ENCODE peak calls at places on chromosomes 4 and X, in five cellular contexts. One of them, this sample, is unnamed.

GRCh38 chr4:169818063-169818679 is 60.4 kb upstream of the HPF1 start:
- DNase-seq in GM12878: no peak
- DNase-seq in K562: no peak
- DNase-seq in H1: no peak
- DNase-seq in HepG2: no peak
- DNase-seq in this sample: no peak

GRCh38 chrX:41923925-41924693 is 755 bp upstream of the CASK start:
- DNase-seq in GM12878: no peak
- DNase-seq in K562: peak; percentile 27
- DNase-seq in HepG2: no peak
- DNase-seq in H1: no peak
- DNase-seq in this sample: peak; percentile 22

GRCh38 chr4:13700196-13701140 is 72.9 kb upstream of the BOD1L1 start:
- DNase-seq in GM12878: no peak
- DNase-seq in HepG2: no peak
- DNase-seq in K562: no peak
- DNase-seq in H1: no peak
- DNase-seq in this sample: no peak

GRCh38 chrX:24276011-24276410 is 37.9 kb downstream of the SUPT20HL2 start:
- DNase-seq in GM12878: no peak
- DNase-seq in K562: no peak
- DNase-seq in H1: no peak
- DNase-seq in HepG2: no peak
- DNase-seq in this sample: no peak

GRCh38 chr4:105944535-105944934 is 49.3 kb downstream of the NPNT start:
- DNase-seq in H1: no peak
- DNase-seq in GM12878: no peak
- DNase-seq in HepG2: no peak
- DNase-seq in K562: no peak
- DNase-seq in this sample: no peak

GRCh38 chr4:150217192-150217591 is 138.9 kb downstream of the DCLK2 start:
- DNase-seq in K562: peak; percentile 18
- DNase-seq in H1: no peak
- DNase-seq in HepG2: peak; percentile 16
- DNase-seq in GM12878: no peak
- DNase-seq in this sample: no peak

GRCh38 chrX:15602761-15603160 is 2.0 kb upstream of the ACE2 start:
- DNase-seq in H1: no peak
- DNase-seq in GM12878: no peak
- DNase-seq in K562: no peak
- DNase-seq in HepG2: no peak
- DNase-seq in this sample: no peak

GRCh38 chr4:143341186-143341755 is 4.6 kb downstream of the GAB1 start:
- DNase-seq in HepG2: no peak
- DNase-seq in K562: no peak
- DNase-seq in GM12878: no peak
- DNase-seq in H1: no peak
- DNase-seq in this sample: no peak

GRCh38 chr4:174522183-174523002 is at the start of gene HPGD:
- DNase-seq in HepG2: no peak
- DNase-seq in H1: peak; percentile 15
- DNase-seq in GM12878: no peak
- DNase-seq in K562: peak; percentile 61
- DNase-seq in this sample: no peak

GRCh38 chr4:15132739-15133138 is 130.5 kb downstream of the CPEB2 start:
- DNase-seq in H1: no peak
- DNase-seq in GM12878: no peak
- DNase-seq in K562: no peak
- DNase-seq in HepG2: no peak
- DNase-seq in this sample: no peak

GRCh38 chrX:53940180-53940579 is 104.1 kb downstream of the PHF8 start:
- DNase-seq in HepG2: no peak
- DNase-seq in K562: no peak
- DNase-seq in H1: no peak
- DNase-seq in GM12878: no peak
- DNase-seq in this sample: no peak

GRCh38 chr4:117957570-117957969 is 76.7 kb upstream of the NDST3 start:
- DNase-seq in HepG2: no peak
- DNase-seq in GM12878: no peak
- DNase-seq in H1: no peak
- DNase-seq in K562: no peak
- DNase-seq in this sample: no peak

GRCh38 chrX:80810365-80810978 is 795 bp upstream of the BRWD3 start:
- DNase-seq in HepG2: no peak
- DNase-seq in H1: no peak
- DNase-seq in GM12878: no peak
- DNase-seq in K562: peak; percentile 16
- DNase-seq in this sample: no peak

GRCh38 chr4:4803216-4803903 is 56.1 kb upstream of the MSX1 start:
- DNase-seq in K562: no peak
- DNase-seq in H1: no peak
- DNase-seq in GM12878: no peak
- DNase-seq in HepG2: no peak
- DNase-seq in this sample: no peak

GRCh38 chr4:15794905-15795304 is 16.8 kb downstream of the CD38 start:
- DNase-seq in GM12878: no peak
- DNase-seq in HepG2: no peak
- DNase-seq in K562: no peak
- DNase-seq in H1: no peak
- DNase-seq in this sample: no peak

GRCh38 chr4:122548452-122548851 is 72.4 kb downstream of the IL21 start:
- DNase-seq in K562: peak; percentile 16
- DNase-seq in H1: no peak
- DNase-seq in GM12878: no peak
- DNase-seq in HepG2: no peak
- DNase-seq in this sample: no peak

GRCh38 chr4:74262522-74262921 is 45.7 kb upstream of the EPGN start:
- DNase-seq in H1: no peak
- DNase-seq in GM12878: no peak
- DNase-seq in HepG2: no peak
- DNase-seq in K562: no peak
- DNase-seq in this sample: no peak

GRCh38 chrX:13373027-13373806 is 53.4 kb upstream of the ATXN3L start:
- DNase-seq in K562: no peak
- DNase-seq in GM12878: no peak
- DNase-seq in H1: no peak
- DNase-seq in HepG2: no peak
- DNase-seq in this sample: no peak

GRCh38 chr4:83572848-83573247 is 36.9 kb downstream of the GPAT3 start:
- DNase-seq in K562: no peak
- DNase-seq in HepG2: no peak
- DNase-seq in GM12878: no peak
- DNase-seq in H1: no peak
- DNase-seq in this sample: no peak
- TF ChIP-seq SIN3A in K562: no peak
- TF ChIP-seq SIN3A in HepG2: no peak
- TF ChIP-seq SIN3A in GM12878: no peak
- TF ChIP-seq SIN3A in H1: no peak
- TF ChIP-seq SIN3A in this sample: no peak

DNA sequence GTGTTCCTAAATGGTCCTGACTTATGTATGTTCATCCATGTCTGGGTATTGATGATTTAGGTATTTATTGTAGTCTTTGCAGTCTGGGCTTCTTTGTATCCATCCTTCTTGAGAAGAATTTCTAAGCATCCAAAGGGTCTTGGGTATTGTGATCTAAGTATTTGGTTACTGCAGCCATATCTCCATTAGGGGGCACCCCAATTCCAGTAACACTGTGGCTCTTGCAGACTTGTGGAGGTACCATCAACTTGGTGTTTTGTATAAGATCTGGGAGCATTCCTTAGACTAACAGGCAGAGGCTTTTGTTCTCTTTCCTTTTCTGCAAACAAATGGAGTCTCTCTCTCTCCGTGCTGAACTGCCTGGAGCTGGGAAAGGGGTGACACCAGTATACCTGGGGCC is 113.7 kb upstream of the NEXMIF start:
- DNase-seq in HepG2: peak; percentile 10
- DNase-seq in H1: no peak
- DNase-seq in K562: peak; percentile 12
- DNase-seq in GM12878: peak; percentile 11
- DNase-seq in this sample: peak; percentile 8
- TF ChIP-seq ZNF274 in HepG2: no peak
- TF ChIP-seq ZNF274 in H1: no peak
- TF ChIP-seq ZNF274 in K562: no peak
- TF ChIP-seq ZNF274 in GM12878: no peak
- TF ChIP-seq ZNF274 in this sample: no peak

GRCh38 chr4:27635936-27636913 is 775.6 kb downstream of the STIM2 start:
- DNase-seq in K562: no peak
- DNase-seq in HepG2: no peak
- DNase-seq in GM12878: peak; percentile 7
- DNase-seq in H1: no peak
- DNase-seq in this sample: no peak

GRCh38 chr4:27643101-27643500 is 782.5 kb downstream of the STIM2 start:
- DNase-seq in H1: no peak
- DNase-seq in K562: no peak
- DNase-seq in HepG2: no peak
- DNase-seq in GM12878: no peak
- DNase-seq in this sample: no peak

DNA sequence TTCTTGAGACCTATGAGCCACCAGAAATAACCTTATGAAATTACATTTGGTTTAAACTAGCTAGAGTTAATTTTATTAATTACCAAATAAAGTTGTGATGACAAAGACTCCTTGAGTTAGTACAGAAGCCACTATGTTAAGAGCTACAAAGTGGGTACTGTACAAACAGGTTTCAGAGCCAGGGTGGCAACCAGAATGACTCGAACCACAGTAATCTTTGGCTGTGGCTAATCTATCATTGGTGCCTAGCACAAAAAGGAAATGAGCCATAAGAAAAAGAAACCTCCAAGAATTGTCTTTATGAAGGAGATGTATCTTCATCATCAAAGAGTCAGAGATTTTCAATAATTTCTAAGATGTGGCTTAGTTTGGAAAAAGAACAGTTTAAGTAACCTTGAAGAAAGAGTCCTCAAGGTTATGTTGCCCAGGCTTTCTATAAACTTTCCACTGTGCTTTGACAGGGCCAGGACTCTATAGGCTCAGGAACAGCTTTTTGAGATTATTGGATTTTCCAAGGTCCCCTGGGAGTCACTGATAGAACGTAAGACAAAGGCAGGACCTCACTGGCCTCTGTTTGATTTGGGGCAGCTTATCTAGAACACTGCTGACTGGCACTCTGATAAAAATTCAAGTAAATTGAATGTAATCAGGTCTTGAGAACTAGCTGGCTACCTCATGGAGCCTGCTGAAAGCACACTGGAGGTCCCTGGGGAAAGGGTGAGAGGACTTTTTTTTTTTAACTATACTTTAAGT is 777.7 kb downstream of the STIM2 start:
- DNase-seq in HepG2: no peak
- DNase-seq in H1: no peak
- DNase-seq in GM12878: no peak
- DNase-seq in K562: no peak
- DNase-seq in this sample: peak; percentile 18
- TF ChIP-seq RAD21 in HepG2: no peak
- TF ChIP-seq RAD21 in H1: no peak
- TF ChIP-seq RAD21 in GM12878: no peak
- TF ChIP-seq RAD21 in K562: no peak
- TF ChIP-seq RAD21 in this sample: no peak

GRCh38 chr4:98584265-98584664 is 74.1 kb downstream of the TSPAN5 start:
- DNase-seq in K562: no peak
- DNase-seq in H1: no peak
- DNase-seq in GM12878: no peak
- DNase-seq in HepG2: peak; percentile 80
- DNase-seq in this sample: no peak
- TF ChIP-seq SIN3A in K562: no peak
- TF ChIP-seq SIN3A in H1: no peak
- TF ChIP-seq SIN3A in GM12878: no peak
- TF ChIP-seq SIN3A in HepG2: no peak
- TF ChIP-seq SIN3A in this sample: no peak

DNA sequence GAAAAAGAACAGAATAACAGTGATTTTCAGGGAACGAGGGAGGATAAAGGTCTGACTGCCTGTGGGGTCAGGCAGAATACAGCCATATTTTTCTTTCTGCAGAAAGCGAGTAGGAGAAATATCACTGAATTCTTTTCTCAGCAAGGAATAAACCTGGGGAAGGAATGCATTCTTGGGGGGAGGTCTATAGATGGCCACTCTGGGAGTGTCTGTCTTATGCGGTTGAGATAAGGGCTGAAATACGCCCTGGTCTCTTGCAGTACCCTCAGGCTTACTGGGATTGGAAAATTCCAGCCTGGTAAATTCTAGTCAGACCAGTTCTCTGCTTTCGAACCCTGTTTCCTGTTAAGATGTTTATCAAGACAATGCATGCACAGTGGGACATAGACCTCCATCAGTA is 26.3 kb downstream of the CNGA1 start:
- DNase-seq in H1: no peak
- DNase-seq in K562: peak; percentile 6
- DNase-seq in GM12878: no peak
- DNase-seq in HepG2: no peak
- DNase-seq in this sample: no peak
- TF ChIP-seq ZNF274 in H1: no peak
- TF ChIP-seq ZNF274 in K562: no peak
- TF ChIP-seq ZNF274 in GM12878: no peak
- TF ChIP-seq ZNF274 in HepG2: no peak
- TF ChIP-seq ZNF274 in this sample: no peak

GRCh38 chr4:65552071-65552470 is 118.2 kb downstream of the EPHA5 start:
- DNase-seq in HepG2: no peak
- DNase-seq in GM12878: no peak
- DNase-seq in H1: no peak
- DNase-seq in K562: no peak
- DNase-seq in this sample: no peak
- TF ChIP-seq RAD21 in HepG2: no peak
- TF ChIP-seq RAD21 in GM12878: no peak
- TF ChIP-seq RAD21 in H1: no peak
- TF ChIP-seq RAD21 in K562: no peak
- TF ChIP-seq RAD21 in this sample: no peak

DNA sequence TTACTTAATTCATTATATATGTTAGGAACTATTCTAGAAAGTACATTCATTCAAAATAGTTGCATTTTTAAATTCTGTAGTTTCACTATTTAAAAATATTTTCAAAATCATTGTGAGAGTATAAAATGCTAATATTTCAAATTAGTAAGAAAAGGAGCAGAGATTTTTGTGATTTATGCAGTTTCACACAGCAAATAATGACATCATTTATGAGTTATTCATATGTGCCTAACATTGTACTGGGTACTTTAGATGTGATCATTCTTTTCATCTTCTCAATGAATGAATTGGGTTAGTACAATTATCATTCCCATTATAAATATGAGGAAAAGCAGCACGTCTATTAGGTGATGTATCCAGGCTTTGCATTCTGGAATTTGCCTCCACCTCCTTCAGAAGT is 1451.0 kb upstream of the IGFBP7 start:
- DNase-seq in K562: no peak
- DNase-seq in GM12878: no peak
- DNase-seq in HepG2: no peak
- DNase-seq in H1: no peak
- DNase-seq in this sample: no peak
- TF ChIP-seq SIN3A in K562: no peak
- TF ChIP-seq SIN3A in GM12878: no peak
- TF ChIP-seq SIN3A in HepG2: no peak
- TF ChIP-seq SIN3A in H1: no peak
- TF ChIP-seq SIN3A in this sample: no peak